ENCODE peak calls at places on chromosomes 7 and 10, in six cellular contexts. One of them, this sample, is unnamed. For H3K4me1, the result is how much of the 10 kb centered on the place peaks cover.

GRCh38 chr10:13924020-13924725 is 337.4 kb downstream of the PRPF18 start:
- DNase-seq in neuronal stem cell: no peak
- DNase-seq in mammary epithelial cell: peak
- DNase-seq in NT2/D1: no peak
- DNase-seq in A549: no peak
- DNase-seq in Panc1: no peak
- DNase-seq in this sample: no peak

GRCh38 chr7:90216080-90216674 is 4.6 kb downstream of the STEAP2 start:
- DNase-seq in Panc1: no peak
- DNase-seq in mammary epithelial cell: no peak
- DNase-seq in A549: no peak
- DNase-seq in neuronal stem cell: no peak
- DNase-seq in NT2/D1: no peak
- DNase-seq in this sample: no peak

GRCh38 chr7:28615091-28615490 is 202.8 kb downstream of the CREB5 start:
- DNase-seq in A549: no peak
- DNase-seq in Panc1: no peak
- DNase-seq in neuronal stem cell: no peak
- DNase-seq in NT2/D1: peak
- DNase-seq in mammary epithelial cell: no peak
- DNase-seq in this sample: peak

GRCh38 chr10:125769175-125769574 is 6.4 kb downstream of the MMP21 start:
- DNase-seq in NT2/D1: no peak
- DNase-seq in neuronal stem cell: no peak
- DNase-seq in mammary epithelial cell: no peak
- DNase-seq in Panc1: no peak
- DNase-seq in A549: no peak
- DNase-seq in this sample: no peak

GRCh38 chr10:1019362-1019761 is 6.3 kb downstream of the IDI2 start:
- DNase-seq in neuronal stem cell: no peak
- DNase-seq in mammary epithelial cell: no peak
- DNase-seq in A549: no peak
- DNase-seq in NT2/D1: no peak
- DNase-seq in Panc1: no peak
- DNase-seq in this sample: no peak

GRCh38 chr7:134778941-134779740 is at the start of gene CALD1:
- DNase-seq in mammary epithelial cell: peak
- DNase-seq in neuronal stem cell: peak
- DNase-seq in A549: peak
- DNase-seq in Panc1: peak
- DNase-seq in NT2/D1: peak
- DNase-seq in this sample: peak

GRCh38 chr10:48523820-48524758 is 80.8 kb downstream of the ARHGAP22 start:
- DNase-seq in NT2/D1: no peak
- DNase-seq in mammary epithelial cell: no peak
- DNase-seq in A549: peak
- DNase-seq in Panc1: no peak
- DNase-seq in neuronal stem cell: peak
- DNase-seq in this sample: no peak

GRCh38 chr10:127695431-127695830 is 41.6 kb upstream of the FOXI2 start:
- DNase-seq in mammary epithelial cell: no peak
- DNase-seq in neuronal stem cell: no peak
- DNase-seq in Panc1: no peak
- DNase-seq in A549: no peak
- DNase-seq in NT2/D1: peak
- DNase-seq in this sample: no peak

GRCh38 chr7:4650471-4651047 is 31.5 kb upstream of the FOXK1 start:
- DNase-seq in mammary epithelial cell: no peak
- DNase-seq in A549: no peak
- DNase-seq in neuronal stem cell: peak
- DNase-seq in NT2/D1: no peak
- DNase-seq in Panc1: no peak
- DNase-seq in this sample: peak

GRCh38 chr7:102889836-102890235 is 23.0 kb upstream of the LRRC17 start:
- DNase-seq in Panc1: no peak
- DNase-seq in NT2/D1: no peak
- DNase-seq in mammary epithelial cell: no peak
- DNase-seq in A549: no peak
- DNase-seq in neuronal stem cell: no peak
- DNase-seq in this sample: no peak

GRCh38 chr7:139699640-139700504 is 77.9 kb downstream of the HIPK2 start:
- DNase-seq in neuronal stem cell: no peak
- DNase-seq in mammary epithelial cell: no peak
- DNase-seq in Panc1: no peak
- DNase-seq in A549: no peak
- DNase-seq in NT2/D1: no peak
- DNase-seq in this sample: peak

GRCh38 chr7:101563198-101563901 is 65.7 kb downstream of the MYL10 start:
- DNase-seq in mammary epithelial cell: no peak
- DNase-seq in neuronal stem cell: no peak
- DNase-seq in A549: no peak
- DNase-seq in Panc1: no peak
- DNase-seq in NT2/D1: no peak
- DNase-seq in this sample: no peak

GRCh38 chr7:129642871-129643515 is 31.5 kb downstream of the NRF1 start:
- DNase-seq in NT2/D1: no peak
- DNase-seq in neuronal stem cell: no peak
- DNase-seq in mammary epithelial cell: no peak
- DNase-seq in A549: no peak
- DNase-seq in Panc1: no peak
- DNase-seq in this sample: no peak

GRCh38 chr10:75417522-75417927 is 13.9 kb upstream of the LRMDA start:
- DNase-seq in NT2/D1: peak
- DNase-seq in Panc1: no peak
- DNase-seq in mammary epithelial cell: no peak
- DNase-seq in A549: no peak
- DNase-seq in neuronal stem cell: no peak
- DNase-seq in this sample: peak

GRCh38 chr7:105748701-105749100 is 127.7 kb downstream of the ATXN7L1 start:
- DNase-seq in mammary epithelial cell: no peak
- DNase-seq in neuronal stem cell: no peak
- DNase-seq in NT2/D1: no peak
- DNase-seq in A549: no peak
- DNase-seq in Panc1: no peak
- DNase-seq in this sample: no peak

GRCh38 chr7:97006146-97006950 is 995 bp downstream of the DLX6 start:
- DNase-seq in A549: peak
- DNase-seq in NT2/D1: no peak
- DNase-seq in neuronal stem cell: peak
- DNase-seq in mammary epithelial cell: peak
- DNase-seq in Panc1: no peak
- DNase-seq in this sample: peak

GRCh38 chr10:624605-625334 is 64.7 kb downstream of the DIP2C start:
- DNase-seq in neuronal stem cell: no peak
- DNase-seq in A549: no peak
- DNase-seq in Panc1: peak
- DNase-seq in mammary epithelial cell: peak
- DNase-seq in NT2/D1: peak
- DNase-seq in this sample: no peak

GRCh38 chr10:103564799-103565365 is 71.4 kb downstream of the NEURL1 start:
- DNase-seq in A549: peak
- DNase-seq in mammary epithelial cell: no peak
- DNase-seq in NT2/D1: peak
- DNase-seq in Panc1: no peak
- DNase-seq in neuronal stem cell: no peak
- DNase-seq in this sample: peak

GRCh38 chr7:47283497-47284131 is 298.3 kb downstream of the TNS3 start:
- DNase-seq in mammary epithelial cell: peak
- DNase-seq in NT2/D1: no peak
- DNase-seq in Panc1: no peak
- DNase-seq in A549: peak
- DNase-seq in neuronal stem cell: no peak
- DNase-seq in this sample: no peak

GRCh38 chr7:106867641-106868351 is 2.7 kb downstream of the PIK3CG start:
- DNase-seq in Panc1: no peak
- DNase-seq in mammary epithelial cell: no peak
- DNase-seq in neuronal stem cell: no peak
- DNase-seq in A549: no peak
- DNase-seq in NT2/D1: no peak
- DNase-seq in this sample: no peak
- H3K4me1 ChIP-seq in Panc1: under half
- H3K4me1 ChIP-seq in mammary epithelial cell: under half
- H3K4me1 ChIP-seq in neuronal stem cell: under half
- H3K4me1 ChIP-seq in A549: under half
- H3K4me1 ChIP-seq in NT2/D1: under half
- H3K4me1 ChIP-seq in this sample: under half

GRCh38 chr7:29950480-29950879 is 39.1 kb downstream of the SCRN1 start:
- DNase-seq in Panc1: no peak
- DNase-seq in mammary epithelial cell: no peak
- DNase-seq in NT2/D1: no peak
- DNase-seq in A549: no peak
- DNase-seq in neuronal stem cell: no peak
- DNase-seq in this sample: no peak
- H3K4me3 ChIP-seq in Panc1: no peak
- H3K4me3 ChIP-seq in mammary epithelial cell: no peak
- H3K4me3 ChIP-seq in NT2/D1: no peak
- H3K4me3 ChIP-seq in A549: no peak
- H3K4me3 ChIP-seq in neuronal stem cell: no peak
- H3K4me3 ChIP-seq in this sample: no peak

DNA sequence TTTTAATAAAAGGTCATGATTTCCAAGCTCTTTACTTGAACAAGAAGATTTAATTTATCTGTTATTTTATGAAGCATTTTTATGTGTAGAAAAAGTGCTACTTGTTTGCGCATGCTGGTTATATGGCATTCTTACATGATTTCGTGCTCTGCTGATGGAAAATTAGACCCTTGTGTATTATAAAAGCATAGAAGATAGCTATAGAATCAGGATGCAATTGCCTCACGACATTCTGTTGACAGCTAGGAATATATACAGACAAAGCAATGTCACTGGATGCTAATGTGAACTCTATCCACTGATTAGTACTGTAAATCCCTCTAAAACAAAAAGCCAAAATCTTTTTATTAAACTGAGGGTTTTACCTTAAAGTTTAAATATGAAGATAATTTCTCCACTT is 255.9 kb downstream of the MDFIC start:
- DNase-seq in NT2/D1: no peak
- DNase-seq in Panc1: no peak
- DNase-seq in neuronal stem cell: no peak
- DNase-seq in mammary epithelial cell: no peak
- DNase-seq in A549: no peak
- DNase-seq in this sample: no peak
- H3K4me1 ChIP-seq in NT2/D1: under half
- H3K4me1 ChIP-seq in Panc1: under half
- H3K4me1 ChIP-seq in neuronal stem cell: under half
- H3K4me1 ChIP-seq in mammary epithelial cell: under half
- H3K4me1 ChIP-seq in A549: under half
- H3K4me1 ChIP-seq in this sample: under half

DNA sequence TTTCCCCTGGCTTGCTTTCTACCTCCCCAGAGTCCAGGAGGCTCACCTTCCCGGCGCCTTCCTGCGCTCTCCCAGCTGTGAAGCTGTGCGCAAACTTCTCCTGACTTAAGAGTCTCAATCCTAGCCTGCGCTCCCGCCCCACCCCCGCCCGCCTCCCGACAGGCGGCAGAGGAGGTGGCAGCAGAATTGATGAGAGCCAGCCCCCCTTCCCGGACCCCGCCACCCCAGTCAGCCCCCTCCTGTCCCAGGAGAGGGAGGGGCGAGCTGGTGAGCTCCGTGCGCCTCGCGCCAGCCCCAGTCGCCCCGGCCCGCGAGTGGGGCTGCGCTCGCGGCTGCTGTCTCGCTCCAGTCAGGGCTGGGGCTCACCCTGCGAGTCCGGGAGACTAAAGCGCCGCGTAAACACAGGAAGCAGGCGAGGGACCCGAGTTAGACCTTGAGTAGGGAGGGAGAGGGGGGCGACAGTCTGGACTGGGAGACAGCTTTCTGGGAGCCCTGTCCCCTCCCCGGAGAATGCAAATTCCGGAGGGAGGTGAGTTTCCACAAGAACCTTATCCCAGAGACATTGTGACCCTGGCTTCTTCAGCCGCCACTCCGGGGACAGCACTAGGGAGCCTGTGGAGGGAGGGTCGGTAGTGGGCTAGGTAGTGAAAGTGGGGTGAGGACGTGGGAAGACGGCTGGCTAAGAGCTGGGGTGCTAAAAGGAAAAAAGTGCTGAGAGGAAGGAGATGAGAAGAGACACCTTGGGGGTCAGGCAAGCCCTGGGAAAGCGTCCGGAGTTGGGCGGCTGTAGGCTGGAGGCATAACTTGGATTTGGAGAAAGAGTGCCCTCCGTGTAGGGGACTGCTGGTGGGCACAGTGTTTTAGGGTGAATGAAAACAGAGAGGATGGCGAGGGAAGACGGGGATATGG is at the start of gene CALCR:
- DNase-seq in NT2/D1: no peak
- DNase-seq in neuronal stem cell: peak
- DNase-seq in Panc1: no peak
- DNase-seq in mammary epithelial cell: no peak
- DNase-seq in A549: peak
- DNase-seq in this sample: no peak
- H3K4me3 ChIP-seq in NT2/D1: peak
- H3K4me3 ChIP-seq in neuronal stem cell: peak
- H3K4me3 ChIP-seq in Panc1: peak
- H3K4me3 ChIP-seq in mammary epithelial cell: no peak
- H3K4me3 ChIP-seq in A549: peak
- H3K4me3 ChIP-seq in this sample: peak

This sample was measured in HAP-1.